ENCODE peak calls at places on chromosomes 1 and 21, in six cellular contexts. E, C, K, L, I and D are unnamed samples.

GRCh38 chr1:220734571-220735326 is 13.4 kb upstream of the MTARC2 start:
- DNase-seq in E (no peak), C (no peak), K (no peak), L (peak; percentile 26), I (peak; percentile 81), D (no peak)

GRCh38 chr1:19371226-19372135 is 59.4 kb downstream of the SLC66A1 start:
- DNase-seq in E (no peak), C (no peak), K (no peak), L (no peak), I (no peak), D (no peak)

GRCh38 chr1:208159542-208160258 is 84.5 kb downstream of the PLXNA2 start:
- DNase-seq in E (no peak), C (peak; percentile 95), K (peak; percentile 81), L (no peak), I (peak; percentile 82), D (peak; percentile 82)

GRCh38 chr1:181776044-181776443 is 285.5 kb downstream of the ZNF648 start:
- DNase-seq in E (no peak), C (no peak), K (no peak), L (no peak), I (no peak), D (no peak)

GRCh38 chr1:212967767-212968166 is 17.4 kb downstream of the VASH2 start:
- DNase-seq in E (no peak), C (no peak), K (no peak), L (no peak), I (peak; percentile 64), D (no peak)

GRCh38 chr1:153288634-153289275 is 24.0 kb downstream of the PGLYRP3 start:
- DNase-seq in E (no peak), C (no peak), K (no peak), L (no peak), I (no peak), D (no peak)

GRCh38 chr1:245079021-245079609 is 75.7 kb upstream of the KIF26B start:
- DNase-seq in E (no peak), C (no peak), K (no peak), L (no peak), I (peak; percentile 77), D (no peak)

GRCh38 chr21:45538381-45539045 is 3.7 kb downstream of the SLC19A1 start:
- DNase-seq in E (peak; percentile 8), C (peak; percentile 7), K (peak; percentile 13), L (peak; percentile 7), I (no peak), D (no peak)

GRCh38 chr1:40866408-40866788 is 4.2 kb upstream of the CITED4 start:
- DNase-seq in E (no peak), C (no peak), K (no peak), L (no peak), I (peak; percentile 64), D (no peak)

GRCh38 chr1:239765163-239765562 is 326.5 kb upstream of the FMN2 start:
- DNase-seq in E (no peak), C (no peak), K (no peak), L (no peak), I (no peak), D (no peak)

GRCh38 chr1:196409586-196409985 is 198.7 kb downstream of the KCNT2 start:
- DNase-seq in E (no peak), C (no peak), K (no peak), L (no peak), I (peak; percentile 41), D (no peak)

GRCh38 chr1:61962631-61963030 is 220.4 kb downstream of the PATJ start:
- DNase-seq in E (no peak), C (no peak), K (no peak), L (no peak), I (no peak), D (no peak)

GRCh38 chr21:37186983-37187382 is 80.2 kb downstream of the VPS26C start:
- DNase-seq in E (no peak), C (no peak), K (no peak), L (no peak), I (no peak), D (no peak)

GRCh38 chr1:165353731-165354671 is 2.5 kb downstream of the LMX1A start:
- DNase-seq in E (no peak), C (no peak), K (no peak), L (no peak), I (no peak), D (no peak)

GRCh38 chr1:168081373-168082007 is 55.2 kb downstream of the GPR161 start:
- DNase-seq in E (no peak), C (peak; percentile 51), K (no peak), L (no peak), I (peak; percentile 93), D (no peak)

GRCh38 chr1:16032388-16033100 is 10.7 kb downstream of the CLCNKA start:
- DNase-seq in E (peak; percentile 70), C (peak; percentile 94), K (peak; percentile 88), L (peak; percentile 84), I (peak; percentile 79), D (peak; percentile 87)

GRCh38 chr1:56572334-56573050 is 6.9 kb downstream of the PLPP3 start:
- DNase-seq in E (no peak), C (no peak), K (no peak), L (no peak), I (no peak), D (no peak)

GRCh38 chr21:38930065-38930464 is 124.3 kb downstream of the ETS2 start:
- DNase-seq in E (no peak), C (no peak), K (no peak), L (no peak), I (no peak), D (no peak)

GRCh38 chr1:168225476-168226190 is at the start of gene SFT2D2:
- DNase-seq in E (peak; percentile 57), C (peak; percentile 66), K (peak; percentile 80), L (peak; percentile 84), I (peak; percentile 67), D (peak; percentile 84)

GRCh38 chr1:23667411-23667810 is 24.2 kb upstream of the RPL11 start:
- DNase-seq in E (no peak), C (no peak), K (no peak), L (no peak), I (no peak), D (no peak)

GRCh38 chr1:23670709-23671108 is 20.9 kb upstream of the RPL11 start:
- DNase-seq in E (no peak), C (no peak), K (no peak), L (no peak), I (no peak), D (no peak)

GRCh38 chr1:23660671-23661070 is 30.9 kb upstream of the RPL11 start:
- DNase-seq in E (no peak), C (no peak), K (no peak), L (no peak), I (no peak), D (no peak)

GRCh38 chr1:23661887-23662286 is 29.7 kb upstream of the RPL11 start:
- DNase-seq in E (no peak), C (no peak), K (no peak), L (no peak), I (no peak), D (no peak)

DNA sequence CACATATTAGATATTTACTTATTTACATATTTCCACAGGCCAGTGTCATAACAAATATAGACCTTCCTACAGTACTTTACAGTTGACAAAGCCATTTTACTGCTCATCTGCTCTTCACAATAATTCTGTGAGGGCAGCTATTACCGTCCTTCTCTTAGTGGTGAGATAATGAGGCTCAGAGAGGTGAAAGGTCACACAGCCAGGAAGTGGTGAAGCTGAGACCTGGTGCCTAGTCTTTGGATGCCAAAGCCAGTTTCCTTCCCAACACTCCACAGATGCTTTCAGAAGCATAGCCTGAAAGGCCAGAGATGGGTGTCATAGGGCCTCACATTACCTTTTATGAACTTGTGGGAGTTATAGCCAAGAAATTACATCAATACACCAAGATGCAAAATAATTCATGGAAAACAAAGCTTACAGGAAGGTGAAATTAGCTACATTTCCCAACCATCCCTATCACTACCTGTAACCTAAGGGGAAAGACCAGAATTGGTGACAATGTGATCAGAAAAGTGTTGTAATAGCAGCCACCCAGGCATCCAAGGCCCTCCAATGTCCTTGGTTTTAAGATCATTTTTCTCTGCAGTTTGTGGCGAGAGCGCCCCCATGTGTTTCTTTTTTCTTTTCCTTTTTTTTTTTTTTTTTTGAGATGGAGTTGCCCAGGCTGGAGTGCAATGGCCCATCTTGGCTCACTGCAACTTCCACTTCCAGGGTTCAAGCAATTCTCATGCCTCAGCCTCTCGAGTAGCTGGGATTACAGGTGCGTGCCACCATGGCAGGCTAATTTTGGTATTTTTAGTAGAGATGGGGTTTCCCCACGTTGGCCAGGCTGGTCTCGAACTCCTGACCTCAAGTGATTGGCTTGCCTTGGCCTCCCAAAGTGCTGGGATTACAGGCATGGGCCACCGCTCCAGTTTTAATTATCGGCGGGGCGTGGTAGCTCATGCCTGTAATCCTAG is 26.5 kb upstream of the RPL11 start:
- DNase-seq in E (no peak), C (peak; percentile 17), K (no peak), L (no peak), I (no peak), D (peak; percentile 31)
- TF ChIP-seq CTCF in E (no peak), C (no peak), K (no peak), L (no peak), I (peak; percentile 40), D (no peak)

GRCh38 chr1:174301295-174302077 is 142.2 kb downstream of the RABGAP1L start:
- DNase-seq in E (no peak), C (no peak), K (no peak), L (no peak), I (no peak), D (no peak)
- H3K4me3 ChIP-seq in E (no peak overlapping the region), C (no peak overlapping the region), K (no peak overlapping the region), L (no peak overlapping the region), I (no peak overlapping the region), D (no peak overlapping the region)

DNA sequence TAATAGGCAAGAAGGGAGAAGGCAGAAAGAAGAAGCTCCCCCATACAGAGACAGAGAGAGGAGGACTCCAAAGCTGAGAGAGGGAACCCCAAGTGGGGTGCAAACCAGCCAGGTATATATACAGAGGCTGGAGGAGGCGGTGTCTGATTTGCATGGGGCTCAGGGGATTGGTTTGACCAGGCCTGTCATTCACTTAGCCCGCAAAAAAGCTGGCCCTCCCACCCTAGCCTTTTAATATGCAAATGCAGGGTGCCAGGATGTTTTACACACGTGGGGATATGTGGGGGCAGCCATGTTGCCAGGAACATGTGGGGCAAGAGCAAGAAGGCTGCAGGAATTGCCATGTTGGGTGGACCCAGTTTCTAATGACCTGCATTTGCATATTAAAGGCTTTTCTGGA is 37.0 kb upstream of the TENT5B start:
- DNase-seq in E (no peak), C (no peak), K (no peak), L (no peak), I (no peak), D (no peak)
- TF ChIP-seq POLR2A in E (no peak), C (no peak), K (no peak), L (no peak), I (no peak), D (no peak)

DNA sequence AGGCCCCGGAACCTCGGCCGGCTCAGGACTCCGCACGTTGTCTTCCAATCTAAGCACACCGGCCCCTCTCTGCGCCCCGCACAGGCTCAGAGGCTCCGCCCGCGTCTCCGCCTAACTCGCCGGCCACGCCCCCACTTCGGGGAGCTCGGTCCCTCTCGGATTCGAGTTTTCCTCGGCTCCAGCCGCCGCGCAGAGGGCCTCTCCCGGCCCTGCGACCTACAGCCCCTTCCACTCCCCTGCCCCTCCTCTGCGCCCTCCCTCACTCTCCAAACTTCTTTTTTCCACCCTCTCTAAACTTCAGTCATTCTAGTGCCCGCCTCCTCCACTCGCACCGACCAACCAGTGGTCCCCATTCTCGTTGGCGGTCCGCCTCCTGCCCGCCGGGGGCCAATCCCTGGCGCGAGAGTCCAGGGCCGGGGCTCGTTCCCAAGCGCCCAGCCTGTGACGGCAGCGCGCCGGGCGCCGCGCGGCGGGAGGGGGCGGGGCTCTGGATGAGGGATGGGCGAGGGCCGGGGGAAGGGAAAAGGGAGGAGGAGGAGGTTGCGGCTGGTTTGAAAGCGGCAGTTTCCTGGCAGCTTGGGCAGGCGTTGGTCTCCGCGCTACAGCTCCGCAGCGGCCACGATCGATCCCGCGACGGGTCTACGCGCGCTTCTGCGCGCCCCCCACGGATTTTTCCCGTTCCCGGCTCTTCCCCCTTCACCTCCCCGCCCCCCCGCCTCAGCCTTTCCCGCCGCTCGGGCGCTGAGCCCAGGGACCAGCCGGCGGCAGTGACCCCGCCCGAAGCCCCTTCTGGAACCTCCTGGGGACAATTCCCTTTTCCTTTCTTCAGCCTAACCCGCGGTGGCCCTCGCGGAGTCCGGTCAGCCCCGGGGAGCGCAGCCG is at the start of gene MAGI3:
- DNase-seq in E (peak; percentile 94), C (peak; percentile 94), K (peak; percentile 99), L (peak; percentile 98), I (peak; percentile 98), D (peak; percentile 97)
- TF ChIP-seq CTCF in E (no peak), C (no peak), K (no peak), L (no peak), I (peak; percentile 2), D (no peak)